ENCODE peak calls at places on chromosomes 5 and 9, in seven cellular contexts. K is left ventricle myocardium inferior; O is A549; I is PC-3; S is CD4-positive, CD25-positive, alpha-beta regulatory T cell; C is heart left ventricle; G is testis. B is an unnamed sample. For H3K9me3 and H3K4me1, the result is how much of the 10 kb centered on the place peaks cover.

GRCh38 chr9:23850242-23851023 is 24.4 kb upstream of the ELAVL2 start:
- DNase-seq in K (no peak), G (no peak), O (no peak), S (no peak), C (no peak), I (no peak), B (no peak)

GRCh38 chr9:5817776-5818336 is 15.1 kb downstream of the ERMP1 start:
- DNase-seq in I (peak), C (no peak), G (no peak), O (peak), S (no peak), K (no peak), B (no peak)

GRCh38 chr5:138177936-138178515 is 404 bp downstream of the BRD8 start:
- DNase-seq in G (peak), S (peak), I (peak), O (peak), K (peak), C (peak), B (no peak)

GRCh38 chr5:65356274-65356673 is 125.4 kb downstream of the ADAMTS6 start:
- DNase-seq in O (no peak), I (no peak), C (no peak), K (no peak), S (no peak), G (no peak), B (no peak)

GRCh38 chr5:68405026-68405684 is 189.6 kb downstream of the PIK3R1 start:
- DNase-seq in K (no peak), S (no peak), O (peak), C (no peak), I (peak), G (no peak), B (no peak)

GRCh38 chr5:36507332-36507952 is 99.0 kb upstream of the SLC1A3 start:
- DNase-seq in S (peak), O (peak), K (peak), C (peak), G (peak), I (peak), B (peak)

GRCh38 chr5:123180676-123181393 is 91.8 kb downstream of the PRDM6 start:
- DNase-seq in O (no peak), G (no peak), C (no peak), I (no peak), S (no peak), K (no peak), B (no peak)

GRCh38 chr9:19689324-19690087 is 99.3 kb downstream of the SLC24A2 start:
- DNase-seq in C (no peak), O (no peak), G (no peak), K (no peak), I (no peak), S (no peak), B (no peak)

GRCh38 chr5:66247176-66247960 is 103.3 kb downstream of the SREK1 start:
- DNase-seq in I (peak), C (no peak), G (no peak), O (peak), S (no peak), K (no peak), B (no peak)

GRCh38 chr9:109037946-109038345 is 24.6 kb upstream of the CTNNAL1 start:
- DNase-seq in K (no peak), O (no peak), S (no peak), I (peak), G (no peak), C (no peak), B (no peak)

GRCh38 chr5:178286226-178287090 is 53.9 kb upstream of the PHYKPL start:
- DNase-seq in K (no peak), I (no peak), G (no peak), S (no peak), C (no peak), O (no peak), B (no peak)

GRCh38 chr5:179313849-179314521 is 31.3 kb downstream of the ADAMTS2 start:
- DNase-seq in I (no peak), K (peak), S (no peak), G (peak), O (no peak), C (peak), B (peak)

GRCh38 chr9:93869863-93870262 is 85.3 kb downstream of the BARX1 start:
- DNase-seq in C (no peak), K (no peak), I (no peak), G (no peak), O (no peak), S (no peak), B (no peak)

GRCh38 chr5:61933787-61934626 is 372.0 kb upstream of the KIF2A start:
- DNase-seq in G (peak), I (peak), O (peak), K (no peak), S (no peak), C (peak), B (no peak)

GRCh38 chr5:390571-391491 is 52.1 kb upstream of the EXOC3 start:
- DNase-seq in S (no peak), G (peak), O (peak), C (no peak), I (peak), K (no peak), B (no peak)

GRCh38 chr5:169494383-169495251 is 89.0 kb upstream of the SPDL1 start:
- DNase-seq in I (no peak), C (no peak), O (no peak), G (no peak), S (no peak), K (no peak), B (no peak)

GRCh38 chr5:23977996-23978395 is 470.6 kb downstream of the PRDM9 start:
- DNase-seq in K (no peak), C (no peak), G (peak), O (peak), I (peak), S (no peak), B (no peak)

GRCh38 chr5:65440456-65440855 is 41.3 kb downstream of the ADAMTS6 start:
- DNase-seq in I (no peak), O (no peak), C (no peak), S (no peak), G (no peak), K (no peak), B (no peak)

GRCh38 chr5:147830035-147830434 is 1.4 kb downstream of the SPINK1 start:
- DNase-seq in I (no peak), O (no peak), K (no peak), C (no peak), S (no peak), G (no peak), B (no peak)

GRCh38 chr9:132505961-132506691 is 76.3 kb upstream of the BARHL1 start:
- DNase-seq in G (no peak), I (no peak), K (no peak), S (no peak), C (no peak), O (no peak), B (no peak)

GRCh38 chr5:83374547-83374946 is 97.0 kb upstream of the VCAN start:
- DNase-seq in S (no peak), G (no peak), O (no peak), I (no peak), C (peak), K (no peak), B (peak)

GRCh38 chr5:171143171-171143570 is 165.9 kb upstream of the TLX3 start:
- DNase-seq in S (no peak), G (no peak), C (no peak), O (no peak), K (no peak), I (no peak), B (no peak)

GRCh38 chr9:78714591-78714990 is 417.7 kb downstream of the PSAT1 start:
- DNase-seq in O (no peak), I (no peak), K (no peak), G (no peak), C (no peak), S (no peak), B (no peak)

GRCh38 chr5:31806566-31806965 is 167.6 kb downstream of the PDZD2 start:
- DNase-seq in G (no peak), O (no peak), K (no peak), S (no peak), C (no peak), I (no peak), B (no peak)

GRCh38 chr5:157280927-157281326 is 15.0 kb downstream of the CYFIP2 start:
- DNase-seq in O (no peak), G (no peak), I (no peak), S (no peak), C (no peak), K (no peak), B (no peak)

GRCh38 chr9:77587851-77588250 is 60.3 kb downstream of the GNA14 start:
- DNase-seq in S (no peak), C (no peak), K (no peak), O (no peak), G (no peak), I (no peak), B (no peak)

GRCh38 chr5:58545912-58546311 is 37.0 kb upstream of the RAB3C start:
- DNase-seq in C (no peak), S (no peak), I (no peak), O (peak), G (no peak), K (no peak), B (no peak)

GRCh38 chr5:167049043-167049663 is 1242.3 kb upstream of the WWC1 start:
- DNase-seq in G (peak), I (peak), K (no peak), C (peak), O (peak), S (no peak), B (no peak)

GRCh38 chr9:11063263-11063662 is 450.5 kb upstream of the PTPRD start:
- DNase-seq in G (no peak), K (no peak), I (no peak), S (no peak), C (no peak), O (no peak), B (no peak)

GRCh38 chr5:100779669-100780375 is 123.3 kb downstream of the ST8SIA4 start:
- DNase-seq in K (no peak), C (no peak), O (no peak), G (peak), I (no peak), S (no peak), B (no peak)

GRCh38 chr5:364497-364896 is 43.0 kb downstream of the AHRR start:
- DNase-seq in O (no peak), C (no peak), G (no peak), S (no peak), I (no peak), K (no peak), B (no peak)

GRCh38 chr5:9196403-9197224 is 349.3 kb downstream of the SEMA5A start:
- DNase-seq in O (no peak), C (no peak), K (no peak), S (no peak), G (no peak), I (peak), B (no peak)

GRCh38 chr5:141366016-141366896 is 2.3 kb downstream of the PCDHGA5 start:
- DNase-seq in O (no peak), C (no peak), S (no peak), I (no peak), K (no peak), G (no peak), B (no peak)
- H3K9me3 ChIP-seq in O (under half), C (half or more), S (under half), I (under half), K (half or more), G (under half), B (under half)

GRCh38 chr9:35666547-35666946 is 1.6 kb upstream of the ARHGEF39 start:
- DNase-seq in I (no peak), C (no peak), K (no peak), G (no peak), O (no peak), S (no peak), B (no peak)
- H3K4me1 ChIP-seq in I (under half), C (under half), K (under half), G (under half), O (half or more), S (under half), B (under half)

GRCh38 chr5:158451983-158452710 is 593.2 kb upstream of the CLINT1 start:
- DNase-seq in C (peak), K (no peak), I (no peak), O (no peak), G (no peak), S (no peak), B (no peak)

GRCh38 chr5:158451203-158451982 is 592.4 kb upstream of the CLINT1 start:
- DNase-seq in I (no peak), G (no peak), K (peak), C (peak), O (no peak), S (no peak), B (peak)

GRCh38 chr5:158456756-158457155 is 597.8 kb upstream of the CLINT1 start:
- DNase-seq in K (no peak), S (no peak), C (peak), I (peak), G (no peak), O (peak), B (no peak)

GRCh38 chr5:158458086-158458485 is 599.1 kb upstream of the CLINT1 start:
- DNase-seq in S (no peak), K (no peak), I (no peak), O (no peak), G (no peak), C (no peak), B (no peak)

GRCh38 chr5:158456241-158456640 is 597.3 kb upstream of the CLINT1 start:
- DNase-seq in K (no peak), I (no peak), C (no peak), O (no peak), G (no peak), S (no peak), B (no peak)
- H3K9me3 ChIP-seq in K (under half), I (under half), C (under half), O (under half), G (under half), S (under half), B (under half)

GRCh38 chr9:22037954-22038690 is 29.0 kb upstream of the CDKN2B start:
- DNase-seq in G (no peak), K (no peak), S (peak), I (peak), C (no peak), O (no peak), B (no peak)

GRCh38 chr9:22036866-22037626 is 27.9 kb upstream of the CDKN2B start:
- DNase-seq in S (no peak), K (no peak), C (no peak), G (no peak), O (no peak), I (peak), B (no peak)

GRCh38 chr9:22033012-22033630 is 24.0 kb upstream of the CDKN2B start:
- DNase-seq in G (no peak), O (no peak), S (no peak), I (no peak), K (no peak), C (no peak), B (no peak)

GRCh38 chr9:22039258-22039657 is 30.2 kb upstream of the CDKN2B start:
- DNase-seq in G (no peak), O (no peak), C (no peak), K (no peak), S (no peak), I (peak), B (no peak)

DNA sequence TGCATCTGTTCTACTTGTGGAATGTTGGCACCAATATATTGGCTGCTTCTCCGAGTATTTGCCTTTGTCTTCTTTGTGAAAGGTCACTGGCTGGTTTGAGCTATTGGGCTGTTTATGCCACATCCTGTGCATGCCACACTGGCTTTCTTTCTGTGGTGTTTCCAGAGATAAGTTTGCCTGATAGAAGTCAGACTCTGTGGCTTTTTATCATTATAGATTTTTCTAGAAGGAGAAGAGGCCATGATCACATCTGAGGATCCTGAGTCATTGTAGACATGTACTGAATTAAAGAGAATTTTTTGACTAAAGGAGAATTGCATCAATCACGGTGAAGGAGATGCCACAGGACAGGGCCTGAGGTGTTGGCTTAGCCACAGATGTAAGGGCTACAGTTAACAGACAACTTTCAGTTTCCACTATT is 26.5 kb upstream of the CDKN2B start:
- DNase-seq in I (no peak), O (no peak), C (no peak), S (no peak), K (no peak), G (no peak), B (no peak)
- H3K4me1 ChIP-seq in I (half or more), O (under half), C (under half), S (under half), K (under half), G (under half), B (under half)

GRCh38 chr9:134010774-134011173 is 14.5 kb upstream of the BRD3OS start:
- DNase-seq in C (no peak), O (no peak), S (no peak), I (no peak), G (peak), K (no peak), B (no peak)

GRCh38 chr9:134011401-134011800 is 13.9 kb upstream of the BRD3OS start:
- DNase-seq in C (no peak), O (no peak), G (no peak), I (no peak), S (no peak), K (no peak), B (no peak)

GRCh38 chr9:134010310-134010709 is 15.0 kb upstream of the BRD3OS start:
- DNase-seq in O (no peak), S (no peak), G (no peak), K (no peak), I (no peak), C (no peak), B (no peak)

GRCh38 chr9:134014946-134015345 is 10.3 kb upstream of the BRD3OS start:
- DNase-seq in I (peak), O (no peak), C (no peak), G (no peak), S (no peak), K (no peak), B (no peak)
- H3K9me3 ChIP-seq in I (under half), O (under half), C (under half), G (under half), S (under half), K (under half), B (under half)

B was measured in uterus.